ENCODE peak calls at places on chromosomes 5 and 9, in ten cellular contexts. F is KBM-7, H is cardiac muscle cell, K is nucleus accumbens, D is GM23338, T is foreskin fibroblast, J is kidney tubule cell, Z is ACHN, I is aorta, E is EL. M is an unnamed sample.

GRCh38 chr5:111453290-111453689 is 59.0 kb downstream of the STARD4 start:
- DNase-seq in J (peak; percentile 36), I (no peak), K (no peak), Z (peak; percentile 39), D (no peak), E (peak; percentile 60), T (peak; percentile 43), H (no peak), F (no peak), M (no peak)

GRCh38 chr5:180135128-180135955 is 63.8 kb upstream of the RNF130 start:
- DNase-seq in D (no peak), E (peak; percentile 76), K (no peak), I (peak; percentile 60), Z (peak; percentile 35), T (peak; percentile 51), J (peak; percentile 88), H (no peak), F (peak; percentile 79), M (peak; percentile 49)

GRCh38 chr9:99966720-99967119 is 60.3 kb downstream of the STX17 start:
- DNase-seq in H (peak; percentile 71), F (no peak), Z (peak; percentile 83), K (no peak), I (no peak), D (peak; percentile 76), E (peak; percentile 55), J (peak; percentile 90), T (peak; percentile 10), M (peak; percentile 32)

GRCh38 chr5:17204133-17204489 is 13.3 kb upstream of the BASP1 start:
- DNase-seq in E (no peak), T (no peak), J (no peak), D (no peak), K (no peak), I (no peak), Z (no peak), F (no peak), H (no peak), M (no peak)

GRCh38 chr9:129110740-129111142 is at the start of gene CRAT:
- DNase-seq in T (peak; percentile 98), J (peak; percentile 94), D (peak; percentile 95), Z (peak; percentile 87), E (peak; percentile 95), I (peak; percentile 99), H (peak; percentile 96), K (peak; percentile 89), F (peak; percentile 83), M (peak; percentile 100)

GRCh38 chr5:176415240-176416122 is 858 bp downstream of the CLTB start:
- DNase-seq in E (peak; percentile 90), H (peak; percentile 39), I (peak; percentile 84), T (peak; percentile 87), Z (peak; percentile 58), D (peak; percentile 60), K (no peak), J (peak; percentile 82), F (peak; percentile 42), M (peak; percentile 30)

GRCh38 chr9:69009708-69010107 is 4.2 kb downstream of the PRKACG start:
- DNase-seq in Z (no peak), F (no peak), J (no peak), I (no peak), D (no peak), H (no peak), K (no peak), T (no peak), E (no peak), M (no peak)

GRCh38 chr9:123686131-123686848 is 243.6 kb downstream of the DENND1A start:
- DNase-seq in F (no peak), K (no peak), I (no peak), H (peak; percentile 59), J (peak; percentile 51), E (no peak), T (peak; percentile 55), Z (no peak), D (no peak), M (no peak)

GRCh38 chr9:27688954-27689353 is 115.7 kb upstream of the C9orf72 start:
- DNase-seq in D (no peak), H (no peak), E (no peak), J (no peak), I (no peak), T (no peak), K (no peak), Z (no peak), F (no peak), M (no peak)

GRCh38 chr5:103510851-103511553 is 51.6 kb downstream of the NUDT12 start:
- DNase-seq in H (no peak), T (no peak), E (peak; percentile 31), F (no peak), D (no peak), J (peak; percentile 62), Z (no peak), I (no peak), K (no peak), M (no peak)

M was measured in COLO829.